ENCODE peak calls at places on chromosomes 6 and 20, in nine cellular contexts. M is cardiac muscle cell, O is GM23248, Z is kidney tubule cell, P is Calu3, Q is transverse colon, E is NCI-H1417, U is thoracic aorta, J is AG10803. L is an unnamed sample.
A peak's percentile ranks its signal among the peaks of the same experiment; 100 is the strongest.

GRCh38 chr6:151914475-151914874 is 107.0 kb downstream of the ESR1 start:
- DNase-seq in J (peak; percentile 22), P (no peak), Q (no peak), U (no peak), Z (peak; percentile 33), O (peak; percentile 14), E (no peak), M (peak; percentile 14), L (no peak)

GRCh38 chr6:79699606-79700005 is 68.5 kb downstream of the SH3BGRL2 start:
- DNase-seq in P (no peak), O (no peak), Z (no peak), E (no peak), Q (no peak), M (no peak), U (no peak), J (no peak), L (no peak)

GRCh38 chr6:68741501-68742343 is 106.6 kb downstream of the ADGRB3 start:
- DNase-seq in P (no peak), Z (no peak), E (no peak), J (no peak), U (no peak), M (no peak), Q (no peak), O (no peak), L (no peak)

GRCh38 chr6:37170273-37171140 is 555 bp downstream of the PIM1 start:
- DNase-seq in Z (peak; percentile 66), P (peak; percentile 74), Q (peak; percentile 59), J (peak; percentile 42), U (no peak), O (peak; percentile 75), M (peak; percentile 60), E (peak; percentile 65), L (no peak)

GRCh38 chr20:31560900-31561598 is 44.0 kb upstream of the ID1 start:
- DNase-seq in O (peak; percentile 98), M (peak; percentile 90), P (peak; percentile 87), E (no peak), J (peak; percentile 97), Z (peak; percentile 98), U (peak; percentile 61), Q (peak; percentile 41), L (peak; percentile 73)

GRCh38 chr6:120108061-120108795 is 758.7 kb upstream of the MAN1A1 start:
- DNase-seq in Q (no peak), U (no peak), O (no peak), M (no peak), Z (no peak), E (no peak), P (peak; percentile 1), J (no peak), L (no peak)

GRCh38 chr6:36118550-36119107 is 11.7 kb upstream of the MAPK13 start:
- DNase-seq in Z (peak; percentile 70), O (peak; percentile 55), M (no peak), E (peak; percentile 36), Q (peak; percentile 51), U (no peak), J (no peak), P (no peak), L (no peak)

GRCh38 chr6:107820571-107821261 is 3.4 kb downstream of the SCML4 start:
- DNase-seq in P (peak; percentile 28), M (peak; percentile 40), O (peak; percentile 50), Z (peak; percentile 34), Q (no peak), U (no peak), E (peak; percentile 40), J (peak; percentile 17), L (no peak)

GRCh38 chr6:117237561-117237960 is 27.8 kb upstream of the VGLL2 start:
- DNase-seq in U (no peak), M (peak; percentile 6), O (peak; percentile 30), E (no peak), P (no peak), Q (no peak), J (no peak), Z (peak; percentile 42), L (no peak)

GRCh38 chr6:90284236-90284744 is 12.4 kb downstream of the BACH2 start:
- DNase-seq in O (peak; percentile 95), P (peak; percentile 61), E (no peak), Z (peak; percentile 94), U (no peak), M (peak; percentile 90), J (peak; percentile 80), Q (no peak), L (peak; percentile 8)

GRCh38 chr6:53494076-53494475 is 50.8 kb downstream of the GCLC start:
- DNase-seq in U (no peak), M (peak; percentile 19), J (no peak), E (no peak), P (no peak), Z (no peak), O (peak; percentile 45), Q (no peak), L (no peak)

GRCh38 chr20:24584538-24585356 is 115.3 kb downstream of the SYNDIG1 start:
- DNase-seq in P (no peak), Z (peak; percentile 59), O (peak; percentile 86), J (peak; percentile 54), E (no peak), Q (no peak), M (peak; percentile 69), U (no peak), L (no peak)

GRCh38 chr20:38581013-38581412 is at the start of gene ADIG:
- DNase-seq in J (peak; percentile 9), E (peak; percentile 86), U (no peak), M (no peak), Z (peak; percentile 57), O (peak; percentile 45), Q (no peak), P (no peak), L (no peak)

GRCh38 chr6:36615018-36615761 is 21.0 kb downstream of the SRSF3 start:
- DNase-seq in U (no peak), P (peak; percentile 65), M (peak; percentile 82), Q (no peak), O (peak; percentile 84), E (peak; percentile 37), Z (peak; percentile 72), J (peak; percentile 73), L (no peak)

GRCh38 chr20:59342017-59342957 is 41.9 kb downstream of the EDN3 start:
- DNase-seq in M (no peak), J (no peak), E (peak; percentile 65), P (no peak), Q (no peak), O (no peak), Z (no peak), U (no peak), L (no peak)

GRCh38 chr20:33686984-33687366 is 790 bp upstream of the E2F1 start:
- DNase-seq in J (no peak), Z (no peak), E (no peak), U (no peak), M (no peak), Q (no peak), P (no peak), O (no peak), L (no peak)

GRCh38 chr6:11392778-11393507 is 144.6 kb upstream of the TMEM170B start:
- DNase-seq in U (no peak), Z (peak; percentile 62), M (no peak), P (no peak), J (no peak), E (no peak), O (no peak), Q (peak; percentile 79), L (no peak)

GRCh38 chr20:8043687-8044278 is 24.2 kb upstream of the TMX4 start:
- DNase-seq in E (peak; percentile 86), Z (peak; percentile 69), J (peak; percentile 53), M (peak; percentile 76), U (no peak), O (peak; percentile 71), Q (no peak), P (peak; percentile 34), L (no peak)

GRCh38 chr6:6631526-6632276 is 43.2 kb downstream of the LY86 start:
- DNase-seq in U (no peak), O (peak; percentile 11), P (no peak), Z (no peak), J (peak; percentile 41), Q (no peak), E (no peak), M (peak; percentile 86), L (no peak)

GRCh38 chr20:25042531-25043498 is 15.1 kb downstream of the ACSS1 start:
- DNase-seq in P (no peak), M (no peak), J (no peak), E (no peak), Z (no peak), Q (peak; percentile 45), U (no peak), O (no peak), L (no peak)

GRCh38 chr6:34359438-34360158 is 32.9 kb downstream of the NUDT3 start:
- DNase-seq in Q (no peak), U (no peak), M (no peak), Z (no peak), E (peak; percentile 4), J (peak; percentile 9), O (peak; percentile 43), P (no peak), L (no peak)

GRCh38 chr6:43604174-43604573 is 24.9 kb downstream of the GTPBP2 start:
- DNase-seq in E (no peak), U (no peak), P (no peak), Q (no peak), J (peak; percentile 65), Z (peak; percentile 60), O (peak; percentile 87), M (peak; percentile 84), L (no peak)

GRCh38 chr6:152236370-152237097 is 400.6 kb downstream of the SYNE1 start:
- DNase-seq in Q (no peak), Z (no peak), J (no peak), M (no peak), U (no peak), O (no peak), P (no peak), E (no peak), L (no peak)

GRCh38 chr6:47478233-47479155 is 905 bp downstream of the CD2AP start:
- DNase-seq in P (no peak), J (peak; percentile 33), Z (peak; percentile 51), E (peak; percentile 5), O (peak; percentile 55), Q (peak; percentile 41), U (no peak), M (peak; percentile 35), L (peak; percentile 46)

GRCh38 chr6:154457046-154457713 is 53.3 kb downstream of the CNKSR3 start:
- DNase-seq in E (no peak), J (no peak), O (no peak), U (no peak), P (no peak), M (no peak), Q (no peak), Z (peak; percentile 87), L (no peak)

GRCh38 chr20:5696011-5696559 is 54.1 kb upstream of the SHLD1 start:
- DNase-seq in M (peak; percentile 92), Q (no peak), E (no peak), O (peak; percentile 73), Z (no peak), P (no peak), U (no peak), J (peak; percentile 53), L (no peak)

GRCh38 chr6:142015011-142015410 is 117.7 kb upstream of the GJE1 start:
- DNase-seq in Q (no peak), E (no peak), P (no peak), U (no peak), Z (no peak), J (no peak), O (no peak), M (no peak), L (no peak)

GRCh38 chr6:42451595-42452170 is at the start of gene TRERF1:
- DNase-seq in J (peak; percentile 66), P (peak; percentile 31), O (peak; percentile 75), Z (peak; percentile 50), Q (peak; percentile 64), U (no peak), E (peak; percentile 84), M (peak; percentile 76), L (no peak)

GRCh38 chr6:137853569-137854213 is 13.4 kb upstream of the TNFAIP3 start:
- DNase-seq in O (peak; percentile 70), Z (no peak), E (peak; percentile 14), M (no peak), U (no peak), Q (no peak), P (no peak), J (no peak), L (no peak)

GRCh38 chr6:28673800-28674671 is 148.4 kb downstream of the GPX5 start:
- DNase-seq in M (peak; percentile 65), Q (no peak), U (no peak), O (peak; percentile 71), J (peak; percentile 64), Z (peak; percentile 85), P (peak; percentile 75), E (no peak), L (no peak)

GRCh38 chr20:56400001-56400640 is 7.7 kb downstream of the CSTF1 start:
- DNase-seq in O (peak; percentile 84), E (peak; percentile 29), Z (peak; percentile 65), U (peak; percentile 18), P (peak; percentile 66), M (peak; percentile 90), J (peak; percentile 80), Q (peak; percentile 38), L (peak; percentile 5)